ENCODE peak calls at places on chromosome 19, in four cellular contexts. One of them, this sample, is unnamed. For H3K4me1, the result is how much of the 10 kb centered on the place peaks cover.

GRCh38 chr19:6828698-6829633 is 56.5 kb downstream of the VAV1 start:
- DNase-seq in upper lobe of left lung: peak
- DNase-seq in left ventricle myocardium inferior: no peak
- DNase-seq in stomach: no peak
- DNase-seq in this sample: no peak

GRCh38 chr19:14979136-14979497 is 547 bp downstream of the SLC1A6 start:
- DNase-seq in upper lobe of left lung: no peak
- DNase-seq in stomach: no peak
- DNase-seq in left ventricle myocardium inferior: no peak
- DNase-seq in this sample: no peak

GRCh38 chr19:49515767-49516166 is 3.3 kb downstream of the FCGRT start:
- DNase-seq in upper lobe of left lung: no peak
- DNase-seq in left ventricle myocardium inferior: peak
- DNase-seq in stomach: no peak
- DNase-seq in this sample: peak

GRCh38 chr19:10316229-10317044 is 622 bp upstream of the FDX2 start:
- DNase-seq in stomach: no peak
- DNase-seq in left ventricle myocardium inferior: no peak
- DNase-seq in upper lobe of left lung: no peak
- DNase-seq in this sample: no peak

GRCh38 chr19:44745386-44745831 is 3.1 kb upstream of the BCL3 start:
- DNase-seq in left ventricle myocardium inferior: peak
- DNase-seq in upper lobe of left lung: peak
- DNase-seq in stomach: peak
- DNase-seq in this sample: peak

GRCh38 chr19:40716031-40716654 is 543 bp downstream of the COQ8B start:
- DNase-seq in left ventricle myocardium inferior: no peak
- DNase-seq in upper lobe of left lung: no peak
- DNase-seq in stomach: no peak
- DNase-seq in this sample: peak

GRCh38 chr19:14556662-14557188 is 15.1 kb downstream of the NDUFB7 start:
- DNase-seq in upper lobe of left lung: peak
- DNase-seq in stomach: peak
- DNase-seq in left ventricle myocardium inferior: peak
- DNase-seq in this sample: peak

GRCh38 chr19:29273000-29273691 is 60.2 kb upstream of the UQCRFS1 start:
- DNase-seq in stomach: no peak
- DNase-seq in left ventricle myocardium inferior: no peak
- DNase-seq in upper lobe of left lung: no peak
- DNase-seq in this sample: no peak

GRCh38 chr19:7869910-7870511 is 4.2 kb downstream of the PRR36 start:
- DNase-seq in upper lobe of left lung: no peak
- DNase-seq in stomach: peak
- DNase-seq in left ventricle myocardium inferior: no peak
- DNase-seq in this sample: peak

GRCh38 chr19:36528921-36529518 is 949 bp upstream of the ZNF260 start:
- DNase-seq in stomach: no peak
- DNase-seq in left ventricle myocardium inferior: no peak
- DNase-seq in upper lobe of left lung: no peak
- DNase-seq in this sample: no peak

GRCh38 chr19:58408152-58409009 is at the start of gene ZNF584:
- DNase-seq in left ventricle myocardium inferior: peak
- DNase-seq in upper lobe of left lung: peak
- DNase-seq in stomach: peak
- DNase-seq in this sample: peak

GRCh38 chr19:45972081-45972943 is 1.4 kb downstream of the NOVA2 start:
- DNase-seq in upper lobe of left lung: no peak
- DNase-seq in stomach: no peak
- DNase-seq in left ventricle myocardium inferior: peak
- DNase-seq in this sample: peak
- H3K4me3 ChIP-seq in upper lobe of left lung: peak
- H3K4me3 ChIP-seq in stomach: peak
- H3K4me3 ChIP-seq in left ventricle myocardium inferior: peak
- H3K4me3 ChIP-seq in this sample: peak

DNA sequence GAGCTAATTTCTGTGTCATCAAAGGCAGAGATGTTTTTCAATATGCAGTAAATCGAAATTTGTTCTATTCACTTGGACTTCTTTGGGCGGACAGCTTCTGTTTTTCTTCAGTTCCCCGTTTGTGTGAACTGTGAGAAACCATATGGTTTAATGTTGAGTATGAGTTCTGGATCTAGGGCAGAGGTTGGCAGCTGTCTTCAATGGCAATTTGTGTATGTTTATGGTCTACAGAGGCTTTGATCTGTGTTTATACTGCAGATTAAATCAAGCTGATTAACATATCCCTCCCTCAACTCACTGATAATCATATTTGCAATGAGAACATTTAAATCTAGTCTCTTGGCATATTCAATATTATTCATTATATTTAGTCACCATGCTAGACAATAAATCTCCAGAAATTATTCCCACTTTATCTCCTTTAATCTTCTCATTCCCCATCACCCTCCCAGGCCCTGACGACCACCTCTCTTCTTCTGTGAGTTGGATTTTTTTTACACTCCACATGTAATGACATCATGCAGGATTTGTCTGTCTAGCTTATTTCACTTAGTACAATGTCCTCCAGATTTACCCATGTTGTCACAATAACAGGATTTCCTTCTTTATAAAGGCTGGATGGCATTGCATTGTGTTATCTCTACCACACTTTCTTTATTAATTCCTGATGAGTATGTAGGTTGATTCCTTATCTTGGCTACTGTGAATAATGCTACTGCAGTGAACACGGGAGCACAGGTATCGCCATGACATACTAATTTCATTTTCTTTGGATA is 9.0 kb downstream of the ZNF331 start:
- DNase-seq in left ventricle myocardium inferior: no peak
- DNase-seq in stomach: no peak
- DNase-seq in upper lobe of left lung: no peak
- DNase-seq in this sample: no peak
- H3K27ac ChIP-seq in left ventricle myocardium inferior: no peak
- H3K27ac ChIP-seq in stomach: peak
- H3K27ac ChIP-seq in upper lobe of left lung: peak
- H3K27ac ChIP-seq in this sample: no peak

DNA sequence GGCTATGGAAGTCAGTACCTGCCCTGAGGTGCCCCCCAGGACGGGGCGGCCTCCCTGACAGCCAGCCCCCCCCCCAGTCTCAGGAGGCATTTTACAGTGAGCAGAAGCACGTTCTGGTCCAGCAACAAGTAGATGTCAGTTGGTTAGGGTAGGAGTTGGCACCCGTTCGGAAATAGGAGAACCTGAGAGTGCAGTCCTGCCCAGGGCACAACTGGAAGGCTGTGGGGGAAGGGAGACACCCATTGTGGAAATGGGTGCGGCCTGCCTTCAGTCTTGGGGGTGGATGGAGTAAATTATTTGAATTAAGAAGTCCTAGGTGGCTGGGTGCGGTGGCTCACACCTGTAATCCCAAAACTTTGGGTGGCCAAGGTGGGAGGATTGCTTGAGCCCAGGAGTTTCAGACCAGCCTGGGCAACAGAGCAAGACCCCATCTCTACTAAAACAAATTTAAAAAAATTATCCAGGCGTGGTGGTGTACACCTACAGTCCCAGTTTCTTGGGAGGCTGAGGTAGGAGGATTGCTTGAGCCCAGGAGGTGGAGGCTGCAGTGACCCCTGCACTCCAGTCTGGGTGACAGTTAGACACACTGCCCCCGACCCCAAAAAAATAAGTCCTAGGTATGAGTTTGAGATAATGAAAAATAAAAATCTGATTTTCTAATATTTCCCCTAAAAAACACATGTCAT is 1.2 kb downstream of the CIRBP start:
- DNase-seq in stomach: no peak
- DNase-seq in left ventricle myocardium inferior: no peak
- DNase-seq in upper lobe of left lung: peak
- DNase-seq in this sample: no peak
- H3K4me1 ChIP-seq in stomach: half or more
- H3K4me1 ChIP-seq in left ventricle myocardium inferior: half or more
- H3K4me1 ChIP-seq in upper lobe of left lung: half or more
- H3K4me1 ChIP-seq in this sample: under half

DNA sequence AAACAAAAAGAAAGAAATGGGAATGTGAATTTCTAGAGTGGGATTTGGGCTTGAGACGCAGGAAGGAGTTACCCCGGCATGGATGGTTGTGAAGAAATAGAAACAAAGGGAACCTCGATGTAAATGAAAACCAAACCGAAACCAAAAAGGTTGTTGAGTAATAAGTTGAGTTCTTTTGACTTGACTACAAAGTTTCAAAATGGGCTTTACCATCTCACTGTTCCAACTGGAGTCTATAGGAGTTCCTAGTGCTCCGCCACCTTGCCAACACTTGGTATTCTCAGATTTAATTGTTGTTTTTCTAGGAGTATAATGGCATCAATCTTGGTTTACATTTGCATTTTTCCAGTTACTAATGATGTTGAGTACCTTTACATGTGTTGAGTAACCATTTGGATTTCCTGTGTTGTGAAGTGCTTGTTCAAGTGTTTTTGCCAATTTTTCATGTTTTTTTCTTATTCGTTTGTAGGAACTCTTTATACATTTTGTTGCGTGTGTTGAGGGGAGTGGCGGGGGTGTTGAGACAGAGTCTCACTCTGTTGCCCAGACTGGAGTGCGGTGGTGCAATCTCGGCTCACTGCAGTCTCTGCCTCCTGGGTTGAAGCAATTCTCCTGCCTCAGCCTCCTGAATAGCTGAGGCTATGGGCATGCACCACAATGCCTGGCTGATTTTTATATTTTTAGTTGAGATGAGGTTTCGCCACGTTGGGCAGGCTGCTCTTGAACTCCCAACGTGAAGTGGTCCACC is 9.2 kb downstream of the UBE2S start:
- DNase-seq in left ventricle myocardium inferior: no peak
- DNase-seq in stomach: no peak
- DNase-seq in upper lobe of left lung: no peak
- DNase-seq in this sample: no peak
- H3K4me3 ChIP-seq in left ventricle myocardium inferior: no peak
- H3K4me3 ChIP-seq in stomach: no peak
- H3K4me3 ChIP-seq in upper lobe of left lung: peak
- H3K4me3 ChIP-seq in this sample: no peak

GRCh38 chr19:13133241-13133870 is 15.3 kb downstream of the NACC1 start:
- DNase-seq in left ventricle myocardium inferior: no peak
- DNase-seq in stomach: no peak
- DNase-seq in upper lobe of left lung: no peak
- DNase-seq in this sample: no peak
- H3K27ac ChIP-seq in left ventricle myocardium inferior: peak
- H3K27ac ChIP-seq in stomach: peak
- H3K27ac ChIP-seq in upper lobe of left lung: peak
- H3K27ac ChIP-seq in this sample: no peak

GRCh38 chr19:1259206-1259872 is 9.8 kb upstream of the CIRBP start:
- DNase-seq in stomach: peak
- DNase-seq in upper lobe of left lung: peak
- DNase-seq in left ventricle myocardium inferior: peak
- DNase-seq in this sample: peak
- H3K4me1 ChIP-seq in stomach: half or more
- H3K4me1 ChIP-seq in upper lobe of left lung: half or more
- H3K4me1 ChIP-seq in left ventricle myocardium inferior: half or more
- H3K4me1 ChIP-seq in this sample: under half

This sample was measured in right cardiac atrium.